ENCODE peak calls at places on chromosomes 16 and 17, in four cellular contexts. V is fibroblast of gingiva; O is stimulated activated CD8-positive, alpha-beta memory T cell treated with anti-CD3 and anti-CD28 coated beads, Interleukin-2, amount 100 ng/mL, for 1 hour; J is activated CD4-positive, alpha-beta T cell treated with anti-CD3 and anti-CD28 coated beads, Interleukin-2, amount 50 U/mL, for 48 hours. R is an unnamed sample.

GRCh38 chr17:75712480-75712879 is 8.8 kb upstream of the ITGB4 start:
- DNase-seq in J (no peak), V (peak; percentile 19), O (no peak), R (no peak)

GRCh38 chr17:13931752-13932477 is 137.4 kb upstream of the COX10 start:
- DNase-seq in O (no peak), J (no peak), V (peak; percentile 75), R (no peak)

GRCh38 chr17:72205357-72205756 is 84.5 kb downstream of the SOX9 start:
- DNase-seq in V (no peak), O (no peak), J (no peak), R (no peak)

GRCh38 chr17:63082273-63082861 is 116.3 kb downstream of the TANC2 start:
- DNase-seq in V (peak; percentile 39), J (no peak), O (no peak), R (no peak)

GRCh38 chr17:79522414-79522813 is 88.4 kb downstream of the RBFOX3 start:
- DNase-seq in J (no peak), O (no peak), V (no peak), R (no peak)

GRCh38 chr16:307691-308312 is 24.8 kb downstream of the PDIA2 start:
- DNase-seq in J (no peak), O (no peak), V (no peak), R (no peak)

GRCh38 chr17:8807070-8807550 is 7.9 kb upstream of the MFSD6L start:
- DNase-seq in O (no peak), V (no peak), J (no peak), R (no peak)

GRCh38 chr17:30378191-30378796 is 433 bp upstream of the CPD start:
- DNase-seq in O (peak; percentile 37), J (peak; percentile 58), V (peak; percentile 2), R (peak; percentile 46)

GRCh38 chr17:66302761-66303626 is 581 bp downstream of the PRKCA start:
- DNase-seq in J (peak; percentile 60), O (peak; percentile 36), V (peak; percentile 75), R (peak; percentile 23)

GRCh38 chr17:82633343-82633742 is 14.9 kb downstream of the WDR45B start:
- DNase-seq in V (no peak), O (no peak), J (no peak), R (no peak)

GRCh38 chr17:65959630-65960029 is 232.3 kb downstream of the CEP112 start:
- DNase-seq in O (no peak), J (no peak), V (no peak), R (no peak)

GRCh38 chr17:42913527-42913926 is 12.9 kb downstream of the G6PC1 start:
- DNase-seq in V (peak; percentile 84), O (no peak), J (no peak), R (no peak)

GRCh38 chr16:64809876-64810629 is 311.8 kb downstream of the CDH11 start:
- DNase-seq in O (no peak), V (no peak), J (no peak), R (no peak)

GRCh38 chr16:85990861-85991301 is 91.9 kb downstream of the IRF8 start:
- DNase-seq in V (no peak), J (no peak), O (no peak), R (no peak)

GRCh38 chr17:43822566-43823190 is 10.3 kb downstream of the MPP3 start:
- DNase-seq in O (no peak), V (no peak), J (no peak), R (no peak)

GRCh38 chr17:14308965-14309879 is 8.3 kb downstream of the HS3ST3B1 start:
- DNase-seq in V (peak; percentile 92), O (peak; percentile 83), J (peak; percentile 94), R (peak; percentile 92)

GRCh38 chr16:14365200-14365851 is 264.7 kb downstream of the PARN start:
- DNase-seq in O (no peak), V (no peak), J (no peak), R (no peak)

GRCh38 chr17:50833396-50834125 is 1.8 kb upstream of the WFIKKN2 start:
- DNase-seq in O (no peak), J (no peak), V (no peak), R (no peak)

GRCh38 chr17:32323784-32324590 is 18.0 kb downstream of the C17orf75 start:
- DNase-seq in O (no peak), V (peak; percentile 8), J (peak; percentile 30), R (no peak)

GRCh38 chr16:21277045-21277926 is 804 bp downstream of the CRYM start:
- DNase-seq in V (no peak), J (no peak), O (no peak), R (no peak)

GRCh38 chr17:78359216-78359935 is 501 bp downstream of the SOCS3 start:
- DNase-seq in V (no peak), O (no peak), J (peak; percentile 50), R (no peak)

GRCh38 chr16:2511128-2511785 is 2.5 kb upstream of the ATP6V0C start:
- DNase-seq in O (no peak), J (no peak), V (peak; percentile 58), R (no peak)

GRCh38 chr16:4788489-4788889 is 344 bp upstream of the SEPTIN12 start:
- DNase-seq in V (no peak), J (no peak), O (no peak), R (no peak)

GRCh38 chr17:2282297-2282873 is 21.2 kb downstream of the SMG6 start:
- DNase-seq in J (no peak), V (peak; percentile 82), O (no peak), R (no peak)

GRCh38 chr17:61209524-61209923 is 190.1 kb upstream of the TBX2 start:
- DNase-seq in O (no peak), J (no peak), V (no peak), R (no peak)

GRCh38 chr16:85675528-85675927 is 13.2 kb downstream of the GINS2 start:
- DNase-seq in J (no peak), V (peak; percentile 30), O (no peak), R (no peak)